ENCODE peak calls at places on chromosomes 3 and 15, in eight cellular contexts. One of them, this sample, is unnamed.

GRCh38 chr15:73928971-73929627 is 2.8 kb downstream of the LOXL1 start:
- DNase-seq in lung: no peak
- DNase-seq in A549: no peak
- DNase-seq in psoas muscle: no peak
- DNase-seq in natural killer cell: no peak
- DNase-seq in HTR-8/SVneo: no peak
- DNase-seq in tibial nerve: no peak
- DNase-seq in activated T-helper 2 cell treated with anti-CD3 and anti-CD28 coated beads, Interferon-gamma antibody, Interleukin-2, Interleukin-4, amounts not matched to agents 10 μg/mL and 5 μg/mL and 100 μg/mL, durations not matched to agents 14 hours and 24 hours and 36 hours: no peak
- DNase-seq in this sample: peak

GRCh38 chr15:28901987-28902745 is 16.4 kb downstream of the APBA2 start:
- DNase-seq in lung: no peak
- DNase-seq in A549: no peak
- DNase-seq in psoas muscle: no peak
- DNase-seq in natural killer cell: no peak
- DNase-seq in HTR-8/SVneo: no peak
- DNase-seq in tibial nerve: no peak
- DNase-seq in activated T-helper 2 cell treated with anti-CD3 and anti-CD28 coated beads, Interferon-gamma antibody, Interleukin-2, Interleukin-4, amounts not matched to agents 10 μg/mL and 5 μg/mL and 100 μg/mL, durations not matched to agents 14 hours and 24 hours and 36 hours: no peak
- DNase-seq in this sample: peak

GRCh38 chr15:60480149-60480548 is 1.2 kb upstream of the ICE2 start:
- DNase-seq in lung: no peak
- DNase-seq in A549: no peak
- DNase-seq in psoas muscle: no peak
- DNase-seq in natural killer cell: no peak
- DNase-seq in HTR-8/SVneo: no peak
- DNase-seq in tibial nerve: no peak
- DNase-seq in activated T-helper 2 cell treated with anti-CD3 and anti-CD28 coated beads, Interferon-gamma antibody, Interleukin-2, Interleukin-4, amounts not matched to agents 10 μg/mL and 5 μg/mL and 100 μg/mL, durations not matched to agents 14 hours and 24 hours and 36 hours: no peak
- DNase-seq in this sample: no peak

GRCh38 chr3:142087676-142088075 is 61.7 kb downstream of the TFDP2 start:
- DNase-seq in lung: no peak
- DNase-seq in A549: no peak
- DNase-seq in psoas muscle: no peak
- DNase-seq in natural killer cell: no peak
- DNase-seq in HTR-8/SVneo: no peak
- DNase-seq in tibial nerve: no peak
- DNase-seq in activated T-helper 2 cell treated with anti-CD3 and anti-CD28 coated beads, Interferon-gamma antibody, Interleukin-2, Interleukin-4, amounts not matched to agents 10 μg/mL and 5 μg/mL and 100 μg/mL, durations not matched to agents 14 hours and 24 hours and 36 hours: no peak
- DNase-seq in this sample: no peak

GRCh38 chr15:29676961-29677402 is 145.3 kb downstream of the TJP1 start:
- DNase-seq in lung: no peak
- DNase-seq in A549: no peak
- DNase-seq in psoas muscle: no peak
- DNase-seq in natural killer cell: no peak
- DNase-seq in HTR-8/SVneo: no peak
- DNase-seq in tibial nerve: no peak
- DNase-seq in activated T-helper 2 cell treated with anti-CD3 and anti-CD28 coated beads, Interferon-gamma antibody, Interleukin-2, Interleukin-4, amounts not matched to agents 10 μg/mL and 5 μg/mL and 100 μg/mL, durations not matched to agents 14 hours and 24 hours and 36 hours: no peak
- DNase-seq in this sample: no peak

GRCh38 chr3:102353804-102354203 is 81.0 kb upstream of the ZPLD1 start:
- DNase-seq in lung: no peak
- DNase-seq in A549: no peak
- DNase-seq in psoas muscle: no peak
- DNase-seq in natural killer cell: no peak
- DNase-seq in HTR-8/SVneo: no peak
- DNase-seq in tibial nerve: no peak
- DNase-seq in activated T-helper 2 cell treated with anti-CD3 and anti-CD28 coated beads, Interferon-gamma antibody, Interleukin-2, Interleukin-4, amounts not matched to agents 10 μg/mL and 5 μg/mL and 100 μg/mL, durations not matched to agents 14 hours and 24 hours and 36 hours: no peak
- DNase-seq in this sample: no peak

GRCh38 chr3:194205675-194206133 is 69.8 kb downstream of the HES1 start:
- DNase-seq in lung: peak
- DNase-seq in A549: no peak
- DNase-seq in psoas muscle: no peak
- DNase-seq in natural killer cell: no peak
- DNase-seq in HTR-8/SVneo: no peak
- DNase-seq in tibial nerve: no peak
- DNase-seq in activated T-helper 2 cell treated with anti-CD3 and anti-CD28 coated beads, Interferon-gamma antibody, Interleukin-2, Interleukin-4, amounts not matched to agents 10 μg/mL and 5 μg/mL and 100 μg/mL, durations not matched to agents 14 hours and 24 hours and 36 hours: no peak
- DNase-seq in this sample: no peak

GRCh38 chr15:66835558-66835878 is 133.5 kb downstream of the SMAD6 start:
- DNase-seq in lung: no peak
- DNase-seq in A549: no peak
- DNase-seq in psoas muscle: no peak
- DNase-seq in natural killer cell: no peak
- DNase-seq in HTR-8/SVneo: no peak
- DNase-seq in tibial nerve: no peak
- DNase-seq in activated T-helper 2 cell treated with anti-CD3 and anti-CD28 coated beads, Interferon-gamma antibody, Interleukin-2, Interleukin-4, amounts not matched to agents 10 μg/mL and 5 μg/mL and 100 μg/mL, durations not matched to agents 14 hours and 24 hours and 36 hours: no peak
- DNase-seq in this sample: peak

GRCh38 chr3:133535971-133536634 is 37.4 kb upstream of the CDV3 start:
- DNase-seq in lung: no peak
- DNase-seq in A549: peak
- DNase-seq in psoas muscle: no peak
- DNase-seq in natural killer cell: no peak
- DNase-seq in HTR-8/SVneo: peak
- DNase-seq in tibial nerve: peak
- DNase-seq in activated T-helper 2 cell treated with anti-CD3 and anti-CD28 coated beads, Interferon-gamma antibody, Interleukin-2, Interleukin-4, amounts not matched to agents 10 μg/mL and 5 μg/mL and 100 μg/mL, durations not matched to agents 14 hours and 24 hours and 36 hours: no peak
- DNase-seq in this sample: no peak

GRCh38 chr15:57772223-57772957 is 65.9 kb downstream of the POLR2M start:
- DNase-seq in lung: no peak
- DNase-seq in A549: no peak
- DNase-seq in psoas muscle: no peak
- DNase-seq in natural killer cell: no peak
- DNase-seq in HTR-8/SVneo: no peak
- DNase-seq in tibial nerve: no peak
- DNase-seq in activated T-helper 2 cell treated with anti-CD3 and anti-CD28 coated beads, Interferon-gamma antibody, Interleukin-2, Interleukin-4, amounts not matched to agents 10 μg/mL and 5 μg/mL and 100 μg/mL, durations not matched to agents 14 hours and 24 hours and 36 hours: no peak
- DNase-seq in this sample: no peak

GRCh38 chr3:8777201-8777977 is 8.0 kb upstream of the OXTR start:
- DNase-seq in lung: no peak
- DNase-seq in A549: no peak
- DNase-seq in psoas muscle: no peak
- DNase-seq in natural killer cell: no peak
- DNase-seq in HTR-8/SVneo: no peak
- DNase-seq in tibial nerve: no peak
- DNase-seq in activated T-helper 2 cell treated with anti-CD3 and anti-CD28 coated beads, Interferon-gamma antibody, Interleukin-2, Interleukin-4, amounts not matched to agents 10 μg/mL and 5 μg/mL and 100 μg/mL, durations not matched to agents 14 hours and 24 hours and 36 hours: no peak
- DNase-seq in this sample: no peak

GRCh38 chr15:29143909-29144308 is 125.7 kb downstream of the NSMCE3 start:
- DNase-seq in lung: no peak
- DNase-seq in A549: no peak
- DNase-seq in psoas muscle: no peak
- DNase-seq in natural killer cell: no peak
- DNase-seq in HTR-8/SVneo: peak
- DNase-seq in tibial nerve: no peak
- DNase-seq in activated T-helper 2 cell treated with anti-CD3 and anti-CD28 coated beads, Interferon-gamma antibody, Interleukin-2, Interleukin-4, amounts not matched to agents 10 μg/mL and 5 μg/mL and 100 μg/mL, durations not matched to agents 14 hours and 24 hours and 36 hours: no peak
- DNase-seq in this sample: no peak

This sample was measured in spleen.